ENCODE peak calls at places on chromosomes 3 and 15, in eight cellular contexts. One of them, this sample, is unnamed.

GRCh38 chr3:154486949-154487348 is 57.0 kb upstream of the GPR149 start:
- DNase-seq in NCI-H1092 treated with DMSO at 0.1 percent for 48 hours: no peak
- DNase-seq in endothelial cell: no peak
- DNase-seq in GM13977: no peak
- DNase-seq in neural crest cell: no peak
- DNase-seq in Caki2: no peak
- DNase-seq in EL: no peak
- DNase-seq in NCI-H774: no peak
- DNase-seq in this sample: no peak

GRCh38 chr3:49279376-49279775 is 2.3 kb upstream of the C3orf62 start:
- DNase-seq in NCI-H1092 treated with DMSO at 0.1 percent for 48 hours: no peak
- DNase-seq in endothelial cell: no peak
- DNase-seq in GM13977: no peak
- DNase-seq in neural crest cell: no peak
- DNase-seq in Caki2: no peak
- DNase-seq in EL: no peak
- DNase-seq in NCI-H774: no peak
- DNase-seq in this sample: no peak

GRCh38 chr15:35126236-35126635 is 41.1 kb upstream of the NANOGP8 start:
- DNase-seq in NCI-H1092 treated with DMSO at 0.1 percent for 48 hours: no peak
- DNase-seq in endothelial cell: no peak
- DNase-seq in GM13977: no peak
- DNase-seq in neural crest cell: no peak
- DNase-seq in Caki2: no peak
- DNase-seq in EL: no peak
- DNase-seq in NCI-H774: no peak
- DNase-seq in this sample: no peak

GRCh38 chr15:74345051-74345450 is 22.4 kb downstream of the CYP11A1 start:
- DNase-seq in NCI-H1092 treated with DMSO at 0.1 percent for 48 hours: no peak
- DNase-seq in endothelial cell: no peak
- DNase-seq in GM13977: no peak
- DNase-seq in neural crest cell: no peak
- DNase-seq in Caki2: no peak
- DNase-seq in EL: peak; percentile 39
- DNase-seq in NCI-H774: no peak
- DNase-seq in this sample: peak; percentile 52

GRCh38 chr3:183161552-183162345 is 785 bp downstream of the LAMP3 start:
- DNase-seq in NCI-H1092 treated with DMSO at 0.1 percent for 48 hours: no peak
- DNase-seq in endothelial cell: no peak
- DNase-seq in GM13977: peak; percentile 80
- DNase-seq in neural crest cell: no peak
- DNase-seq in Caki2: no peak
- DNase-seq in EL: no peak
- DNase-seq in NCI-H774: no peak
- DNase-seq in this sample: no peak

GRCh38 chr3:126353694-126354321 is 3.4 kb downstream of the KLF15 start:
- DNase-seq in NCI-H1092 treated with DMSO at 0.1 percent for 48 hours: no peak
- DNase-seq in endothelial cell: no peak
- DNase-seq in GM13977: no peak
- DNase-seq in neural crest cell: no peak
- DNase-seq in Caki2: no peak
- DNase-seq in EL: no peak
- DNase-seq in NCI-H774: no peak
- DNase-seq in this sample: peak; percentile 66

GRCh38 chr3:162643245-162643644 is 1146.6 kb downstream of the OTOL1 start:
- DNase-seq in NCI-H1092 treated with DMSO at 0.1 percent for 48 hours: no peak
- DNase-seq in endothelial cell: no peak
- DNase-seq in GM13977: no peak
- DNase-seq in neural crest cell: no peak
- DNase-seq in Caki2: no peak
- DNase-seq in EL: peak; percentile 3
- DNase-seq in NCI-H774: no peak
- DNase-seq in this sample: no peak

GRCh38 chr15:98727115-98728040 is 79.0 kb downstream of the IGF1R start:
- DNase-seq in NCI-H1092 treated with DMSO at 0.1 percent for 48 hours: no peak
- DNase-seq in endothelial cell: peak; percentile 71
- DNase-seq in GM13977: no peak
- DNase-seq in neural crest cell: peak; percentile 26
- DNase-seq in Caki2: peak; percentile 95
- DNase-seq in EL: peak; percentile 97
- DNase-seq in NCI-H774: no peak
- DNase-seq in this sample: peak; percentile 97

GRCh38 chr15:100123611-100124010 is 218.2 kb downstream of the ADAMTS17 start:
- DNase-seq in NCI-H1092 treated with DMSO at 0.1 percent for 48 hours: no peak
- DNase-seq in endothelial cell: no peak
- DNase-seq in GM13977: no peak
- DNase-seq in neural crest cell: no peak
- DNase-seq in Caki2: no peak
- DNase-seq in EL: no peak
- DNase-seq in NCI-H774: no peak
- DNase-seq in this sample: peak; percentile 53

GRCh38 chr15:70258369-70259029 is 160.8 kb upstream of the TLE3 start:
- DNase-seq in NCI-H1092 treated with DMSO at 0.1 percent for 48 hours: no peak
- DNase-seq in endothelial cell: no peak
- DNase-seq in GM13977: no peak
- DNase-seq in neural crest cell: no peak
- DNase-seq in Caki2: no peak
- DNase-seq in EL: peak; percentile 16
- DNase-seq in NCI-H774: no peak
- DNase-seq in this sample: no peak

This sample was measured in sigmoid colon.